ENCODE peak calls at places on chromosomes 12 and 14, in nine cellular contexts. O is heart right ventricle, T is AG04450, N is astrocyte, W is psoas muscle, P is PC-3, C is cardiac muscle cell, Z is aorta, S is transverse colon. V is an unnamed sample. For H3K9me3, the result is how much of the 10 kb centered on the place peaks cover.

GRCh38 chr12:78232756-78233155 is 402.1 kb downstream of the NAV3 start:
- DNase-seq in O (no peak), T (no peak), N (no peak), W (no peak), P (no peak), C (no peak), Z (no peak), S (no peak), V (no peak)

GRCh38 chr12:103647267-103647666 is 60.2 kb downstream of the STAB2 start:
- DNase-seq in O (no peak), T (no peak), N (peak), W (no peak), P (peak), C (no peak), Z (no peak), S (no peak), V (no peak)

GRCh38 chr14:41280745-41281144 is 325.9 kb upstream of the LRFN5 start:
- DNase-seq in O (no peak), T (no peak), N (no peak), W (no peak), P (peak), C (peak), Z (no peak), S (no peak), V (no peak)

GRCh38 chr12:25052191-25053020 is 103.5 kb upstream of the BCAT1 start:
- DNase-seq in O (no peak), T (no peak), N (no peak), W (no peak), P (no peak), C (peak), Z (no peak), S (peak), V (no peak)

GRCh38 chr14:76019676-76020075 is 34.1 kb downstream of the IFT43 start:
- DNase-seq in O (no peak), T (no peak), N (no peak), W (no peak), P (peak), C (no peak), Z (no peak), S (no peak), V (no peak)

GRCh38 chr12:29187756-29188155 is 38.7 kb downstream of the FAR2 start:
- DNase-seq in O (no peak), T (no peak), N (no peak), W (no peak), P (no peak), C (no peak), Z (no peak), S (no peak), V (no peak)

GRCh38 chr12:84634526-84634925 is 278.1 kb downstream of the SLC6A15 start:
- DNase-seq in O (no peak), T (no peak), N (no peak), W (no peak), P (no peak), C (no peak), Z (no peak), S (no peak), V (no peak)

GRCh38 chr14:24270537-24271133 is 762 bp downstream of the RABGGTA start:
- DNase-seq in O (no peak), T (no peak), N (no peak), W (no peak), P (no peak), C (no peak), Z (no peak), S (no peak), V (no peak)

GRCh38 chr12:70306676-70307075 is 59.4 kb upstream of the KCNMB4 start:
- DNase-seq in O (no peak), T (no peak), N (no peak), W (no peak), P (no peak), C (no peak), Z (no peak), S (no peak), V (no peak)

GRCh38 chr14:81400852-81401251 is 728 bp upstream of the STON2 start:
- DNase-seq in O (no peak), T (peak), N (peak), W (peak), P (peak), C (no peak), Z (peak), S (peak), V (peak)

GRCh38 chr14:64998455-64998931 is 11.8 kb downstream of the FNTB start:
- DNase-seq in O (no peak), T (no peak), N (peak), W (no peak), P (peak), C (no peak), Z (no peak), S (no peak), V (no peak)

GRCh38 chr14:95291859-95292542 is 27.7 kb downstream of the CLMN start:
- DNase-seq in O (peak), T (no peak), N (peak), W (peak), P (peak), C (no peak), Z (peak), S (peak), V (peak)

GRCh38 chr12:46268349-46268616 is 560 bp downstream of the SLC38A1 start:
- DNase-seq in O (no peak), T (no peak), N (peak), W (no peak), P (no peak), C (peak), Z (peak), S (no peak), V (no peak)

GRCh38 chr14:23339506-23340268 is 13.0 kb downstream of the SLC22A17 start:
- DNase-seq in O (no peak), T (no peak), N (no peak), W (no peak), P (no peak), C (no peak), Z (no peak), S (no peak), V (no peak)

GRCh38 chr12:68557011-68557715 is 53.5 kb upstream of the RAP1B start:
- DNase-seq in O (no peak), T (peak), N (peak), W (no peak), P (peak), C (no peak), Z (no peak), S (no peak), V (no peak)

GRCh38 chr12:59030415-59030814 is 110.1 kb upstream of the LRIG3 start:
- DNase-seq in O (no peak), T (no peak), N (no peak), W (no peak), P (peak), C (no peak), Z (no peak), S (peak), V (no peak)

GRCh38 chr14:50668008-50668851 is at the start of gene SAV1:
- DNase-seq in O (peak), T (peak), N (peak), W (peak), P (peak), C (peak), Z (peak), S (peak), V (peak)

GRCh38 chr14:93010543-93011541 is 87.9 kb downstream of the CHGA start:
- DNase-seq in O (no peak), T (no peak), N (no peak), W (no peak), P (no peak), C (no peak), Z (no peak), S (no peak), V (peak)

GRCh38 chr14:23034498-23035302 is at the start of gene PSMB5:
- DNase-seq in O (peak), T (peak), N (peak), W (peak), P (peak), C (peak), Z (peak), S (peak), V (peak)

GRCh38 chr14:23056257-23056955 is 914 bp downstream of the CDH24 start:
- DNase-seq in O (peak), T (no peak), N (peak), W (peak), P (peak), C (peak), Z (peak), S (peak), V (peak)

GRCh38 chr12:18752280-18752920 is 14.5 kb downstream of the CAPZA3 start:
- DNase-seq in O (peak), T (peak), N (peak), W (no peak), P (peak), C (no peak), Z (no peak), S (no peak), V (peak)

GRCh38 chr12:68850390-68850789 is 42.4 kb downstream of the MDM2 start:
- DNase-seq in O (no peak), T (no peak), N (no peak), W (no peak), P (peak), C (no peak), Z (no peak), S (no peak), V (no peak)

GRCh38 chr12:120902846-120903381 is 1.2 kb downstream of the SPPL3 start:
- DNase-seq in O (no peak), T (no peak), N (no peak), W (no peak), P (peak), C (no peak), Z (no peak), S (no peak), V (no peak)

GRCh38 chr12:67692135-67692534 is 43.6 kb downstream of the DYRK2 start:
- DNase-seq in O (no peak), T (no peak), N (no peak), W (no peak), P (no peak), C (no peak), Z (no peak), S (no peak), V (no peak)

GRCh38 chr14:85296466-85297210 is 233.3 kb upstream of the FLRT2 start:
- DNase-seq in O (no peak), T (peak), N (peak), W (no peak), P (peak), C (peak), Z (no peak), S (no peak), V (no peak)

GRCh38 chr12:52521581-52522266 is 1.5 kb upstream of the KRT5 start:
- DNase-seq in O (no peak), T (no peak), N (peak), W (no peak), P (peak), C (no peak), Z (no peak), S (no peak), V (no peak)

GRCh38 chr14:99450266-99450665 is 30.4 kb downstream of the SETD3 start:
- DNase-seq in O (no peak), T (no peak), N (no peak), W (no peak), P (no peak), C (no peak), Z (no peak), S (no peak), V (no peak)

GRCh38 chr14:77023001-77023996 is 5.2 kb downstream of the IRF2BPL start:
- DNase-seq in O (no peak), T (no peak), N (peak), W (no peak), P (peak), C (peak), Z (peak), S (peak), V (peak)

GRCh38 chr14:101167428-101167827 is 263.9 kb upstream of the RTL1 start:
- DNase-seq in O (no peak), T (no peak), N (no peak), W (no peak), P (peak), C (no peak), Z (no peak), S (no peak), V (no peak)
- H3K9me3 ChIP-seq in O (under half), T (under half), N (under half), W (under half), P (under half), C (under half), Z (under half), S (under half), V (under half)

DNA sequence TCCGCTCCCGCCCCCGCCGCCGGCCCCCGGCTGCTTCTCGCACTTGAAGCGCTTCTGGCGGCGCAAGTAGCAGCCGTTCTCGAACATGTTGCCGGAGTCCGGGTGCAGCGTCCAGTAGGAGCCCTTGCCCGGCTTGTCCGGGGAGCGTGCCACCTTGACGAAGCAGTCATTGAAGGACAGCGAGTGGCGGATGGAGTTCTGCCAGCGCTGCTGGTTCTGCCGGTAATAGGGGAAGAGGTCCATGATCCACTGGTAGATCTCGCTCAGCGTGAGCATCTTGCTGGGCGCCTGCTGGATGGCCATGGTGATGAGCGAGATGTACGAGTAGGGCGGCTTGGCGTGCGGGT is 3.1 kb downstream of the FOXA1 start:
- DNase-seq in O (no peak), T (no peak), N (no peak), W (no peak), P (peak), C (no peak), Z (peak), S (peak), V (no peak)
- H3K4me3 ChIP-seq in O (no peak), T (no peak), N (no peak), W (no peak), P (peak), C (no peak), Z (no peak), S (peak), V (no peak)

DNA sequence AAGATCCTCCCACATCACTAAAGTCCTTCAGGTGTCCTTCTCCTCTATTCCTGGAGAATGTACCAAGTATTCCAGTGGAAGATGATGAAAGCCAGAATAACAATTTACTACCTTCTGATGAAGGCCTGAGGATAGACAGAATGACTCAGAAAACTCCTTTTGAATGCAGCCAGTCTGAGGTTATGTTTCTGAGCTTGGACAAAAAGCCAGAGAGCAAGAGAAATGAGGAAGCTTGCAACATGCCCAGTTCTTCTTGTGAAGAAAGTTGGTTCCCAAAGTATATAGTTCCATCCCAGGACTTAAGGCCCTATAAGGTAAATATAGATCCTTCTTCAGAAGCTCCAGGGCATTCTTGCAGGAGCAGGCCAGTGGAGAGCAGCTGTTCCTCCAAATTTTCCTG is 54.6 kb upstream of the HELB start:
- DNase-seq in O (no peak), T (no peak), N (no peak), W (no peak), P (no peak), C (no peak), Z (no peak), S (no peak), V (no peak)
- H3K27ac ChIP-seq in O (no peak), T (no peak), N (no peak), W (no peak), P (no peak), C (no peak), Z (no peak), S (no peak), V (no peak)

GRCh38 chr12:65192963-65193516 is 23.7 kb downstream of the LEMD3 start:
- DNase-seq in O (no peak), T (no peak), N (peak), W (no peak), P (no peak), C (no peak), Z (no peak), S (no peak), V (no peak)
- H3K9me3 ChIP-seq in O (under half), T (under half), N (under half), W (under half), P (under half), C (under half), Z (under half), S (under half), V (under half)

GRCh38 chr12:54020587-54020969 is 7.7 kb upstream of the HOXC6 start:
- DNase-seq in O (no peak), T (no peak), N (no peak), W (peak), P (no peak), C (no peak), Z (no peak), S (no peak), V (no peak)
- H3K4me3 ChIP-seq in O (no peak), T (no peak), N (no peak), W (peak), P (no peak), C (no peak), Z (no peak), S (no peak), V (no peak)

GRCh38 chr12:122732170-122732569 is 1.5 kb upstream of the HCAR1 start:
- DNase-seq in O (no peak), T (no peak), N (no peak), W (no peak), P (peak), C (no peak), Z (no peak), S (no peak), V (no peak)
- H3K27ac ChIP-seq in O (no peak), T (no peak), N (no peak), W (no peak), P (no peak), C (no peak), Z (no peak), S (no peak), V (no peak)

GRCh38 chr12:34372003-34372402 is 349.7 kb downstream of the ALG10 start:
- DNase-seq in O (no peak), T (no peak), N (no peak), W (no peak), P (no peak), C (no peak), Z (no peak), S (no peak), V (no peak)
- H3K9me3 ChIP-seq in O (half or more), T (half or more), N (under half), W (under half), P (under half), C (under half), Z (under half), S (under half), V (under half)